ENCODE peak calls at places on chromosome 2, in seven cellular contexts. N is sigmoid colon, M is stomach, H is GM12878, F is H1, D is transverse colon, E is K562. Y is an unnamed sample. For H3K27me3, the result is how much of the 10 kb centered on the place peaks cover.

GRCh38 chr2:202270487-202270886 is 4.9 kb downstream of the NOP58 start:
- DNase-seq in N (no peak), M (no peak), H (peak), F (no peak), D (no peak), E (no peak), Y (no peak)

GRCh38 chr2:20299113-20299512 is 51.5 kb downstream of the PUM2 start:
- DNase-seq in N (no peak), M (no peak), H (no peak), F (no peak), D (no peak), E (no peak), Y (no peak)

GRCh38 chr2:27422958-27423357 is 5.5 kb upstream of the NRBP1 start:
- DNase-seq in N (no peak), M (no peak), H (no peak), F (no peak), D (no peak), E (no peak), Y (no peak)

GRCh38 chr2:2520396-2520795 is 189.3 kb upstream of the MYT1L start:
- DNase-seq in N (peak), M (no peak), H (no peak), F (no peak), D (no peak), E (no peak), Y (peak)

GRCh38 chr2:10331033-10331701 is 28.5 kb downstream of the HPCAL1 start:
- DNase-seq in N (no peak), M (peak), H (peak), F (no peak), D (peak), E (peak), Y (no peak)

GRCh38 chr2:221572180-221572820 is at the start of gene EPHA4:
- DNase-seq in N (peak), M (peak), H (no peak), F (peak), D (peak), E (peak), Y (peak)

GRCh38 chr2:220684099-220684498 is 888.0 kb downstream of the EPHA4 start:
- DNase-seq in N (no peak), M (no peak), H (no peak), F (no peak), D (no peak), E (no peak), Y (no peak)

GRCh38 chr2:122112633-122113032 is 357.2 kb downstream of the TSN start:
- DNase-seq in N (no peak), M (no peak), H (no peak), F (no peak), D (no peak), E (no peak), Y (no peak)

GRCh38 chr2:223725494-223725893 is 111.9 kb downstream of the AP1S3 start:
- DNase-seq in N (peak), M (peak), H (no peak), F (peak), D (peak), E (peak), Y (no peak)

GRCh38 chr2:205212357-205212756 is 469.9 kb upstream of the NRP2 start:
- DNase-seq in N (no peak), M (no peak), H (no peak), F (no peak), D (no peak), E (no peak), Y (no peak)

GRCh38 chr2:172084734-172085459 is 410 bp upstream of the DLX1 start:
- DNase-seq in N (peak), M (peak), H (no peak), F (peak), D (peak), E (peak), Y (peak)

GRCh38 chr2:137173514-137173913 is 408.2 kb downstream of the THSD7B start:
- DNase-seq in N (no peak), M (no peak), H (peak), F (no peak), D (no peak), E (no peak), Y (no peak)

GRCh38 chr2:48450936-48451602 is 78.9 kb upstream of the STON1 start:
- DNase-seq in N (no peak), M (no peak), H (no peak), F (no peak), D (no peak), E (no peak), Y (no peak)

GRCh38 chr2:62469114-62469513 is 36.9 kb downstream of the TMEM17 start:
- DNase-seq in N (no peak), M (no peak), H (no peak), F (no peak), D (no peak), E (no peak), Y (no peak)

GRCh38 chr2:39929531-39929930 is 150.5 kb upstream of the THUMPD2 start:
- DNase-seq in N (no peak), M (no peak), H (no peak), F (no peak), D (no peak), E (no peak), Y (no peak)

GRCh38 chr2:24907106-24907505 is 12.9 kb downstream of the ADCY3 start:
- DNase-seq in N (no peak), M (no peak), H (no peak), F (no peak), D (no peak), E (no peak), Y (no peak)

GRCh38 chr2:241947876-241948275 is 78.3 kb downstream of the RTP5 start:
- DNase-seq in N (peak), M (no peak), H (no peak), F (no peak), D (no peak), E (no peak), Y (peak)

GRCh38 chr2:218026244-218026643 is 23.4 kb upstream of the TNS1 start:
- DNase-seq in N (peak), M (no peak), H (no peak), F (peak), D (no peak), E (no peak), Y (peak)

GRCh38 chr2:45616663-45617411 is 5.8 kb upstream of the SRBD1 start:
- DNase-seq in N (no peak), M (no peak), H (no peak), F (no peak), D (no peak), E (no peak), Y (no peak)

GRCh38 chr2:189157431-189157830 is 22.1 kb downstream of the COL5A2 start:
- DNase-seq in N (no peak), M (no peak), H (no peak), F (no peak), D (no peak), E (no peak), Y (no peak)

GRCh38 chr2:165274698-165275097 is 35.5 kb downstream of the SCN2A start:
- DNase-seq in N (peak), M (peak), H (no peak), F (no peak), D (peak), E (no peak), Y (peak)

GRCh38 chr2:141182246-141182645 is 948.6 kb downstream of the LRP1B start:
- DNase-seq in N (no peak), M (no peak), H (no peak), F (no peak), D (no peak), E (no peak), Y (no peak)

GRCh38 chr2:31270871-31271270 is 36.9 kb downstream of the EHD3 start:
- DNase-seq in N (no peak), M (no peak), H (no peak), F (no peak), D (no peak), E (no peak), Y (no peak)

GRCh38 chr2:12715878-12716249 is 872 bp upstream of the TRIB2 start:
- DNase-seq in N (peak), M (peak), H (no peak), F (peak), D (peak), E (peak), Y (no peak)

GRCh38 chr2:240662681-240663080 is 20.0 kb downstream of the AQP12B start:
- DNase-seq in N (no peak), M (no peak), H (no peak), F (no peak), D (no peak), E (no peak), Y (no peak)

GRCh38 chr2:16763493-16763899 is 97.9 kb upstream of the CYRIA start:
- DNase-seq in N (no peak), M (no peak), H (no peak), F (no peak), D (no peak), E (no peak), Y (no peak)

GRCh38 chr2:201420442-201421113 is 30.7 kb downstream of the TRAK2 start:
- DNase-seq in N (no peak), M (no peak), H (no peak), F (no peak), D (no peak), E (no peak), Y (no peak)

DNA sequence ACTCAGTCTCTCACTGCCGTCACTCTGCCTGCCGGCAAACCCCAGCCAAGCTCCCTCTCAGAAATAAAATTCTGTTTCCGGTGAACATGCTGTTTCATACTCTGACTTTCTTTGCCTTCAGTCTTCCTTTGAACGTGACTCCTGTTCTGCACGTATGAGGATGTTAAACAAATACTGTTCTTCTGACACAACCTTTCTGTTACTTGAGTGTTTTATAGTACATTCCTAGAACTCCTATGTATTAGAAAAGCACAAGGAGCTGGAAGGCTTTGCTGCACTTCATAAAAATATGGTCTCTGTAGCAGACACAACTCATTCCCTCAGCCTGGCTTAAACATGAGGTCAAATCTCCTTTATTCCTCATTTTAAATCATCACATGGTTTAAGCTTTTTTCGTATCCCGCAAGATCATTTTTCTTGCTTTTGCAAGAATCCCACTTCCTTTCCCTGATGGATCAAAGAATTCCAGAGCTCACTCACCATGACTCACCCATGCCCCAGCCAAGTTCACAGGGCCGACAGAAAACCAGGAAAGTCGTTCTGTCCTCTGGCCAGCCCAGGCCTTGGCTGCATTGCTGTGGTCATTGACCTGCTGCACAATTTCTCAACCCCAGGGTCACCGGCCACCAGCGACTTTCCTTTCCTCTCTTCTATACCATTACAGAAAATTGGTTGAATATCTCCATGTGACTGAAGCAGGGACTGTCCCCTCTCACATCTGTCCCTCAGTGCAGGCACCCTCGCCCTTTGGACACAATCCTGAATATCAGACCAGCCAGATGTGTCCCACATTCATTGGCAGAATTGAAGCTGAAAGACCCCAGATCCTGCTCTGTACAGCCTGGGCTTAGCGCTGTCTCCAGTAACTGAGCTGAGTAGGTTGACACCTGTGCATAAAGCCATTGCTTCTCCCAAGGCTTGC is 183.1 kb upstream of the ARL4C start:
- DNase-seq in N (peak), M (peak), H (no peak), F (peak), D (peak), E (no peak), Y (peak)
- TF ChIP-seq EP300 in N (no peak), M (no peak), H (no peak), F (no peak), D (no peak), E (no peak), Y (no peak)

DNA sequence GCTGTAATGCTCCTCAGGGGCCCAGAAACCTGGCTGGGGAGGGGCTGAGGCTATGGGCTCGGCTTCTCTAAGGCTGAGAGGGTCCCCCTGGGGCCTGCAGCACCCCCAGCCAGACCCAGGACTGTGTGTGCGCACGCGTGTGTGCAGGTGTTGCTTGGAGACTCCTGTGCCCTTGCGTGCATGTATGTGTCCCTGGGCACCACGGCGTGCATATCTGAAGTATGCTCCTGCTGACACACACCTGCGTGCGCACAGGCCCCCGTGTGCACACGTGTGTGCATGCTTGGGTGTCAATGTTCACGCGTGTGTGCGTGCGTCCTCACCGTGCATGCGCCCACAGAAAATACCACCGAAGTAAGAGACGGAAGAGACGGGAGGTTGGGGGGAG is 14.9 kb upstream of the ECEL1 start:
- DNase-seq in N (no peak), M (no peak), H (no peak), F (no peak), D (no peak), E (no peak), Y (no peak)
- H3K27me3 ChIP-seq in N (under half), M (under half), H (under half), F (under half), D (half or more), E (under half), Y (half or more)

GRCh38 chr2:22623620-22624019 is 761.4 kb upstream of the KLHL29 start:
- DNase-seq in N (no peak), M (no peak), H (no peak), F (no peak), D (no peak), E (no peak), Y (no peak)
- TF ChIP-seq POLR2AphosphoS5 in N (no peak), M (no peak), H (no peak), F (no peak), D (no peak), E (no peak), Y (no peak)

DNA sequence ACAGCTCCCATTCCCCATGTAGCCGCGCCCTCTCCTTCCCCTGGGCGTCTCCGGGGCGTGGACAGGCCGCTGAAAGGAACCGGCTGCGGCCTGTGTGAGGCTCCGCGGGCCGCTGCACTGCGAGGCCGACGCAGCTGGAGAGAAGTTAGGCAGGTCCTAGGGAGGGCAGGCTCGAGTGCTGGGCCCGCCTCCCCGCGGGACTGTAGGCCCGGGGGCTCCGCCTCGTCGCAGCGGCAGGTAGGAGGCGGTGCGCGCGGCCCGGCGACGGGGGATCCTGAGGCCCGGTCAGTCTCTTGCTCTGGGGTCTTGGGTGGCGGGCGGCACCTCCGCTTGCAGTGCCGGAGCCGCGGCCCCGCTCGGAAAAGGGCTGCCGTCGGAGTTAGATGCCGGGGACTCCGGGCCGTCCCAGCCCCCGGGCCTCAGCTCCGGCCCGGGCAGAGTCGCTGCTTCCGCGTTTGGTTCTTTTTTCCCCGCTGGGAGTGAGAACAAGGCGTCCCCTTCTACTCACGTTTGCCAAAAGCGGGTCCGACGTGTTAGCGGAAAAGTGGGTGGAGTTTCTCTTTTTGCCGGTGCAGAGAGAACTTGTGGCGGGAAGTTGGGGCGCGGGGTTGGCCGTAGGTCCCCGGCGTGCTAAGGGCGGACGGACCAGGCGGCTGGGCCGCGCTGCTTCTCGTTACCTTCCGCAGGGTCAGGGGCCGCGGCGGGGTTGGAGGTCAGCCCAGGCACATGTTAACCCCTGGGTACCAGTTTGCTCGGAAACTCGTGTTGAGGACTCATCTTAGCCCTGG is at the start of gene VRK2:
- DNase-seq in N (peak), M (peak), H (peak), F (peak), D (peak), E (peak), Y (peak)
- TF ChIP-seq EP300 in N (no peak), M (no peak), H (no peak), F (peak), D (no peak), E (no peak), Y (no peak)

GRCh38 chr2:237956402-237956736 is 10.4 kb upstream of the UBE2F start:
- DNase-seq in N (no peak), M (no peak), H (no peak), F (no peak), D (no peak), E (no peak), Y (no peak)
- H3K27me3 ChIP-seq in N (under half), M (under half), H (under half), F (under half), D (under half), E (under half), Y (under half)

GRCh38 chr2:33521791-33522281 is 45.4 kb downstream of the RASGRP3 start:
- DNase-seq in N (no peak), M (no peak), H (no peak), F (no peak), D (no peak), E (no peak), Y (no peak)
- TF ChIP-seq POLR2AphosphoS5 in N (no peak), M (no peak), H (no peak), F (no peak), D (no peak), E (no peak), Y (no peak)

Y was measured in suprapubic skin.